ENCODE peak calls at places on chromosomes 12 and 14, in six cellular contexts. O is H1, P is neuronal stem cell, U is H9, S is IMR-90, E is mesenchymal stem cell. H is an unnamed sample.

GRCh38 chr12:49942921-49943662 is 7.4 kb upstream of the AQP2 start:
- DNase-seq in P (no peak), U (peak; percentile 38), E (no peak), O (no peak), S (no peak), H (no peak)

GRCh38 chr12:55659486-55660385 is 23.0 kb downstream of the OR10P1 start:
- DNase-seq in U (no peak), P (no peak), O (no peak), S (peak; percentile 9), E (peak; percentile 19), H (peak; percentile 45)

GRCh38 chr12:14810953-14811483 is 3.0 kb downstream of the SMCO3 start:
- DNase-seq in P (no peak), E (peak; percentile 39), S (peak; percentile 33), O (no peak), U (peak; percentile 47), H (peak; percentile 46)

GRCh38 chr14:78530078-78530477 is 359.9 kb downstream of the NRXN3 start:
- DNase-seq in E (no peak), U (peak; percentile 56), S (no peak), O (peak; percentile 15), P (peak; percentile 76), H (peak; percentile 80)

GRCh38 chr14:50383618-50384225 is 13.0 kb downstream of the CDKL1 start:
- DNase-seq in P (no peak), U (no peak), O (no peak), S (no peak), E (peak; percentile 49), H (peak; percentile 43)

GRCh38 chr12:130818381-130819247 is 20.4 kb downstream of the STX2 start:
- DNase-seq in P (peak; percentile 65), E (peak; percentile 41), O (no peak), S (no peak), U (peak; percentile 95), H (peak; percentile 85)

GRCh38 chr12:39620664-39621658 is 1.4 kb upstream of the ABCD2 start:
- DNase-seq in E (peak; percentile 29), P (no peak), U (no peak), S (no peak), O (no peak), H (peak; percentile 13)

GRCh38 chr12:118061876-118062791 is 1.2 kb upstream of the WSB2 start:
- DNase-seq in S (peak; percentile 58), P (peak; percentile 35), O (no peak), E (peak; percentile 69), U (peak; percentile 80), H (peak; percentile 93)

GRCh38 chr14:35331605-35332516 is 39.7 kb downstream of the PSMA6 start:
- DNase-seq in S (peak; percentile 87), U (no peak), O (no peak), E (peak; percentile 70), P (no peak), H (peak; percentile 80)

GRCh38 chr12:85441740-85442139 is 161.7 kb downstream of the ALX1 start:
- DNase-seq in P (no peak), O (no peak), U (no peak), S (peak; percentile 7), E (no peak), H (no peak)

GRCh38 chr14:100076133-100076532 is 10.9 kb downstream of the EVL start:
- DNase-seq in U (peak; percentile 81), P (no peak), E (peak; percentile 65), O (peak; percentile 17), S (peak; percentile 40), H (peak; percentile 94)

GRCh38 chr14:100076630-100077029 is 11.4 kb downstream of the EVL start:
- DNase-seq in E (peak; percentile 80), P (no peak), U (no peak), O (no peak), S (peak; percentile 81), H (no peak)

GRCh38 chr14:100072783-100073346 is 7.6 kb downstream of the EVL start:
- DNase-seq in S (no peak), U (no peak), O (no peak), P (no peak), E (no peak), H (no peak)

GRCh38 chr14:100077441-100077840 is 12.2 kb downstream of the EVL start:
- DNase-seq in E (no peak), P (no peak), O (no peak), S (no peak), U (no peak), H (no peak)

GRCh38 chr14:100074431-100075100 is 9.3 kb downstream of the EVL start:
- DNase-seq in U (no peak), S (no peak), P (no peak), E (no peak), O (no peak), H (no peak)
- H3K18ac ChIP-seq in U (no peak overlapping the region), S (no peak overlapping the region), P (no peak overlapping the region), E (no peak overlapping the region), O (no peak overlapping the region), H (no peak overlapping the region)

GRCh38 chr12:13257356-13257875 is 60.9 kb downstream of the EMP1 start:
- DNase-seq in E (peak; percentile 27), S (no peak), U (no peak), P (no peak), O (no peak), H (no peak)

GRCh38 chr12:13256705-13257045 is 60.1 kb downstream of the EMP1 start:
- DNase-seq in O (no peak), P (no peak), E (no peak), S (no peak), U (no peak), H (no peak)

GRCh38 chr12:13258717-13259119 is 62.2 kb downstream of the EMP1 start:
- DNase-seq in P (no peak), S (no peak), U (no peak), E (no peak), O (no peak), H (peak; percentile 88)

GRCh38 chr12:13255792-13256704 is 59.5 kb downstream of the EMP1 start:
- DNase-seq in U (peak; percentile 99), P (peak; percentile 93), O (peak; percentile 90), E (peak; percentile 93), S (peak; percentile 92), H (peak; percentile 98)

GRCh38 chr12:13258212-13258611 is 61.7 kb downstream of the EMP1 start:
- DNase-seq in S (no peak), O (no peak), P (no peak), E (no peak), U (no peak), H (peak; percentile 89)
- H3K23ac ChIP-seq in S (no peak overlapping the region), O (no peak overlapping the region), P (no peak overlapping the region), E (no peak overlapping the region), U (no peak overlapping the region), H (no peak overlapping the region)

GRCh38 chr14:81946808-81947798 is 413.4 kb upstream of the SEL1L start:
- DNase-seq in O (no peak), U (no peak), E (no peak), P (no peak), S (no peak), H (peak; percentile 68)

GRCh38 chr14:81953419-81953818 is 419.8 kb upstream of the SEL1L start:
- DNase-seq in U (no peak), O (no peak), P (no peak), E (no peak), S (no peak), H (peak; percentile 52)

GRCh38 chr14:81955123-81955522 is 421.5 kb upstream of the SEL1L start:
- DNase-seq in P (no peak), O (no peak), S (no peak), U (no peak), E (no peak), H (no peak)

GRCh38 chr14:81952917-81953316 is 419.3 kb upstream of the SEL1L start:
- DNase-seq in P (no peak), S (no peak), O (no peak), E (no peak), U (no peak), H (no peak)
- H2BK15ac ChIP-seq in P (no peak overlapping the region), S (no peak overlapping the region), O (no peak overlapping the region), E (no peak overlapping the region), U (no peak overlapping the region), H (no peak overlapping the region)

DNA sequence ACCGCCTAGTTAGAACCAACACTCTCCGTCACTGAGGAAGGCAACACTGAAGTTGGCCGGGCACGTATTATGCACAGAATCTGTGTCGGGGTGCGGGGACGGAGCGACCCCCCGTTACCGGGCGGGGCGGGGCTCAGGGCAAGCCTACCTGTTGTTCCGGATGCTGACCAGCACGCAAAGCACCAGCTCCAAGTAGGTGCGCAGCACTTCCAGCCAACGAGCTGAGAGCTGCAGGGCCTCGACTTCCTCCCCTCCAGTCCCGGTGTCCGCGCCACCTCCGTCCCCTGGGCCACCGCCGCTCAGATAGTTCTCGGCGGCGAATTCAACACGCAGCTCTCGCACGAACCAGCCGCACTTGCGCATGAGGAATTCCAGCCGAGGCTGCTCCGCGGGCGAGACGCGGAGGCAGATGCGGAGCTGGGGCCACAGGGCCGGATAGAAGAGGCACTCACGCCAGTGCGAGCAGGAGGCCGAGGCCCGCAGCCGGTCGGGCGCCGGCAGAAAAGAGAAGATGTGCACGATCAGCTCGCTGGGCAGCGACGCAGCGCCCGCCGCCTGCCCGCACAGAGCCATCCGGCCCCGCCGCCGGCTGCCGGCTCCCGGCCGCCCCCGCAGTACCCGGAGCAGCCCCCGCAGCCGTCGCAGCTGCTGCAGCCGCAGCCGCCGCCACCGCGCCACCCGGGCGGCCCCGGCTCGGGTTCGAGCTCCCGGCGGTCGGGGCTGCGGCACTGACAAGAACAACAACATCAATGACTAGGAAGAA is 636 bp downstream of the FBXO33 start:
- DNase-seq in E (peak; percentile 68), P (peak; percentile 47), U (peak; percentile 54), S (peak; percentile 33), O (no peak), H (peak; percentile 65)
- H3K18ac ChIP-seq in E (peak overlapping the region; percentile 13), P (peak overlapping the region; percentile 91), U (no peak overlapping the region), S (no peak overlapping the region), O (no peak overlapping the region), H (no peak overlapping the region)

DNA sequence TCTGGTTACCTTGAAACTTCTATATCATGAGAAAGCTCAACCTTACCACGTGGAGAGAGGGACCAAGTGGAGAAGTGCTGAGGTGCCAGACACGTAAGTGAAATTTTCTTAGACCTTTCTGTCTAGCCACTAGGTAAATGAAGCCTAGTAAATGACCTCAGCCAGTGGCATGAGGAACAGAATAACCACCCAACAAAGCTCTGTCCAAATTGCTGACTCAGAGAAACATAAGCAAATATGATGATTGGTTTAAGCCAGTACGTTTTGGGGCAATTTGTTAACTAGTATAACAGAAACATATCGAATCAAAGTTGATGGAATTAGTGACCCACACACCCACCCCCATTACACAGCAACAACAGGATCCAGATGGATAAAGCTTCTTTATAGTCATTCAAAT is 75.2 kb upstream of the MAX start:
- DNase-seq in U (no peak), S (no peak), E (no peak), O (no peak), P (no peak), H (no peak)
- H3K23ac ChIP-seq in U (no peak overlapping the region), S (no peak overlapping the region), E (no peak overlapping the region), O (no peak overlapping the region), P (no peak overlapping the region), H (no peak overlapping the region)

GRCh38 chr12:98656289-98657101 is 11.4 kb downstream of the APAF1 start:
- DNase-seq in P (no peak), S (no peak), U (no peak), E (no peak), O (no peak), H (no peak)
- H2BK15ac ChIP-seq in P (no peak overlapping the region), S (no peak overlapping the region), U (no peak overlapping the region), E (no peak overlapping the region), O (no peak overlapping the region), H (no peak overlapping the region)